ENCODE peak calls at places on chromosomes 1 and 21, in four cellular contexts. One of them, this sample, is unnamed.

GRCh38 chr1:108565081-108565480 is 5.2 kb downstream of the EEIG2 start:
- DNase-seq in astrocyte of the spinal cord: no peak
- DNase-seq in epithelial cell of esophagus: no peak
- DNase-seq in IMR-90: no peak
- DNase-seq in this sample: no peak

GRCh38 chr1:38651669-38652068 is 207.9 kb downstream of the RRAGC start:
- DNase-seq in astrocyte of the spinal cord: no peak
- DNase-seq in epithelial cell of esophagus: peak; percentile 51
- DNase-seq in IMR-90: no peak
- DNase-seq in this sample: no peak

GRCh38 chr1:23793018-23793781 is 2.3 kb downstream of the LYPLA2 start:
- DNase-seq in astrocyte of the spinal cord: peak; percentile 72
- DNase-seq in epithelial cell of esophagus: peak; percentile 59
- DNase-seq in IMR-90: no peak
- DNase-seq in this sample: peak; percentile 35

GRCh38 chr1:96643519-96643918 is 78.1 kb upstream of the PTBP2 start:
- DNase-seq in astrocyte of the spinal cord: no peak
- DNase-seq in epithelial cell of esophagus: peak; percentile 20
- DNase-seq in IMR-90: no peak
- DNase-seq in this sample: no peak

GRCh38 chr1:208189183-208189582 is 55.0 kb downstream of the PLXNA2 start:
- DNase-seq in astrocyte of the spinal cord: no peak
- DNase-seq in epithelial cell of esophagus: no peak
- DNase-seq in IMR-90: no peak
- DNase-seq in this sample: no peak

GRCh38 chr1:210770396-210770984 is 363.5 kb downstream of the KCNH1 start:
- DNase-seq in astrocyte of the spinal cord: no peak
- DNase-seq in epithelial cell of esophagus: no peak
- DNase-seq in IMR-90: no peak
- DNase-seq in this sample: no peak

GRCh38 chr1:176601358-176601757 is 138.4 kb downstream of the PAPPA2 start:
- DNase-seq in astrocyte of the spinal cord: no peak
- DNase-seq in epithelial cell of esophagus: no peak
- DNase-seq in IMR-90: no peak
- DNase-seq in this sample: peak; percentile 97

GRCh38 chr1:43048601-43049011 is 89.9 kb upstream of the SLC2A1 start:
- DNase-seq in astrocyte of the spinal cord: no peak
- DNase-seq in epithelial cell of esophagus: peak; percentile 97
- DNase-seq in IMR-90: no peak
- DNase-seq in this sample: no peak

GRCh38 chr1:200530551-200531261 is 89.8 kb downstream of the KIF14 start:
- DNase-seq in astrocyte of the spinal cord: no peak
- DNase-seq in epithelial cell of esophagus: no peak
- DNase-seq in IMR-90: no peak
- DNase-seq in this sample: no peak

GRCh38 chr1:75099581-75099980 is 34.6 kb upstream of the LHX8 start:
- DNase-seq in astrocyte of the spinal cord: no peak
- DNase-seq in epithelial cell of esophagus: no peak
- DNase-seq in IMR-90: no peak
- DNase-seq in this sample: no peak

GRCh38 chr1:48263042-48263441 is 40.5 kb downstream of the SLC5A9 start:
- DNase-seq in astrocyte of the spinal cord: no peak
- DNase-seq in epithelial cell of esophagus: no peak
- DNase-seq in IMR-90: no peak
- DNase-seq in this sample: peak; percentile 9

GRCh38 chr1:185969524-185969991 is 235.4 kb downstream of the HMCN1 start:
- DNase-seq in astrocyte of the spinal cord: peak; percentile 46
- DNase-seq in epithelial cell of esophagus: no peak
- DNase-seq in IMR-90: peak; percentile 6
- DNase-seq in this sample: peak; percentile 81

GRCh38 chr1:235047331-235047871 is 81.2 kb downstream of the TOMM20 start:
- DNase-seq in astrocyte of the spinal cord: peak; percentile 39
- DNase-seq in epithelial cell of esophagus: no peak
- DNase-seq in IMR-90: no peak
- DNase-seq in this sample: no peak

GRCh38 chr1:107413951-107414350 is 273.1 kb downstream of the NTNG1 start:
- DNase-seq in astrocyte of the spinal cord: no peak
- DNase-seq in epithelial cell of esophagus: peak; percentile 17
- DNase-seq in IMR-90: no peak
- DNase-seq in this sample: no peak

GRCh38 chr1:103160281-103160680 is 52.0 kb upstream of the COL11A1 start:
- DNase-seq in astrocyte of the spinal cord: peak; percentile 38
- DNase-seq in epithelial cell of esophagus: no peak
- DNase-seq in IMR-90: peak; percentile 18
- DNase-seq in this sample: no peak

GRCh38 chr1:149848811-149849210 is 50.6 kb upstream of the BOLA1 start:
- DNase-seq in astrocyte of the spinal cord: peak; percentile 10
- DNase-seq in epithelial cell of esophagus: peak; percentile 10
- DNase-seq in IMR-90: no peak
- DNase-seq in this sample: no peak

GRCh38 chr1:239952348-239953307 is 139.1 kb upstream of the FMN2 start:
- DNase-seq in astrocyte of the spinal cord: no peak
- DNase-seq in epithelial cell of esophagus: no peak
- DNase-seq in IMR-90: no peak
- DNase-seq in this sample: no peak

GRCh38 chr1:205570796-205571537 is 60.8 kb downstream of the ELK4 start:
- DNase-seq in astrocyte of the spinal cord: no peak
- DNase-seq in epithelial cell of esophagus: peak; percentile 74
- DNase-seq in IMR-90: no peak
- DNase-seq in this sample: no peak

GRCh38 chr1:211469938-211470529 is 21.9 kb downstream of the RD3 start:
- DNase-seq in astrocyte of the spinal cord: peak; percentile 72
- DNase-seq in epithelial cell of esophagus: peak; percentile 77
- DNase-seq in IMR-90: peak; percentile 64
- DNase-seq in this sample: peak; percentile 71

GRCh38 chr1:196387766-196388165 is 220.5 kb downstream of the KCNT2 start:
- DNase-seq in astrocyte of the spinal cord: peak; percentile 61
- DNase-seq in epithelial cell of esophagus: no peak
- DNase-seq in IMR-90: peak; percentile 27
- DNase-seq in this sample: peak; percentile 39

GRCh38 chr1:170063109-170063826 is 11.2 kb downstream of the KIFAP3 start:
- DNase-seq in astrocyte of the spinal cord: no peak
- DNase-seq in epithelial cell of esophagus: peak; percentile 91
- DNase-seq in IMR-90: peak; percentile 26
- DNase-seq in this sample: peak; percentile 21

GRCh38 chr1:198018529-198018928 is 101.4 kb downstream of the LHX9 start:
- DNase-seq in astrocyte of the spinal cord: peak; percentile 83
- DNase-seq in epithelial cell of esophagus: peak; percentile 100
- DNase-seq in IMR-90: peak; percentile 93
- DNase-seq in this sample: peak; percentile 21

GRCh38 chr21:37828515-37828914 is 87.7 kb downstream of the KCNJ6 start:
- DNase-seq in astrocyte of the spinal cord: no peak
- DNase-seq in epithelial cell of esophagus: no peak
- DNase-seq in IMR-90: no peak
- DNase-seq in this sample: no peak

GRCh38 chr1:3067671-3068399 is 1.2 kb upstream of the PRDM16 start:
- DNase-seq in astrocyte of the spinal cord: no peak
- DNase-seq in epithelial cell of esophagus: no peak
- DNase-seq in IMR-90: no peak
- DNase-seq in this sample: no peak

GRCh38 chr1:210397252-210397651 is 68.5 kb downstream of the HHAT start:
- DNase-seq in astrocyte of the spinal cord: peak; percentile 71
- DNase-seq in epithelial cell of esophagus: no peak
- DNase-seq in IMR-90: peak; percentile 59
- DNase-seq in this sample: peak; percentile 34

GRCh38 chr1:179663810-179664209 is 72.2 kb downstream of the TDRD5 start:
- DNase-seq in astrocyte of the spinal cord: no peak
- DNase-seq in epithelial cell of esophagus: no peak
- DNase-seq in IMR-90: no peak
- DNase-seq in this sample: no peak

GRCh38 chr1:162973381-162973795 is 95.8 kb upstream of the RGS4 start:
- DNase-seq in astrocyte of the spinal cord: peak; percentile 95
- DNase-seq in epithelial cell of esophagus: peak; percentile 30
- DNase-seq in IMR-90: peak; percentile 90
- DNase-seq in this sample: peak; percentile 95

GRCh38 chr21:41877901-41878830 is 978 bp downstream of the PRDM15 start:
- DNase-seq in astrocyte of the spinal cord: peak; percentile 73
- DNase-seq in epithelial cell of esophagus: peak; percentile 39
- DNase-seq in IMR-90: peak; percentile 75
- DNase-seq in this sample: peak; percentile 72

GRCh38 chr1:86706018-86706417 is 1.6 kb downstream of the SH3GLB1 start:
- DNase-seq in astrocyte of the spinal cord: no peak
- DNase-seq in epithelial cell of esophagus: peak; percentile 14
- DNase-seq in IMR-90: no peak
- DNase-seq in this sample: no peak

GRCh38 chr1:33721416-33721815 is 142.5 kb upstream of the HMGB4 start:
- DNase-seq in astrocyte of the spinal cord: no peak
- DNase-seq in epithelial cell of esophagus: no peak
- DNase-seq in IMR-90: no peak
- DNase-seq in this sample: no peak

GRCh38 chr1:9835758-9836631 is 12.2 kb upstream of the CLSTN1 start:
- DNase-seq in astrocyte of the spinal cord: peak; percentile 23
- DNase-seq in epithelial cell of esophagus: peak; percentile 66
- DNase-seq in IMR-90: peak; percentile 13
- DNase-seq in this sample: no peak

GRCh38 chr1:19644761-19645543 is 841 bp downstream of the NBL1 start:
- DNase-seq in astrocyte of the spinal cord: no peak
- DNase-seq in epithelial cell of esophagus: no peak
- DNase-seq in IMR-90: no peak
- DNase-seq in this sample: no peak

GRCh38 chr1:226654046-226654445 is 85.0 kb downstream of the ITPKB start:
- DNase-seq in astrocyte of the spinal cord: peak; percentile 67
- DNase-seq in epithelial cell of esophagus: no peak
- DNase-seq in IMR-90: peak; percentile 54
- DNase-seq in this sample: peak; percentile 60

GRCh38 chr1:10170362-10170665 is 40.1 kb upstream of the KIF1B start:
- DNase-seq in astrocyte of the spinal cord: peak; percentile 12
- DNase-seq in epithelial cell of esophagus: peak; percentile 64
- DNase-seq in IMR-90: peak; percentile 28
- DNase-seq in this sample: no peak

GRCh38 chr1:54952950-54953718 is 27.3 kb upstream of the TMEM61 start:
- DNase-seq in astrocyte of the spinal cord: peak; percentile 38
- DNase-seq in epithelial cell of esophagus: no peak
- DNase-seq in IMR-90: peak; percentile 42
- DNase-seq in this sample: no peak

GRCh38 chr1:50970927-50971582 is 1.0 kb downstream of the CDKN2C start:
- DNase-seq in astrocyte of the spinal cord: peak; percentile 35
- DNase-seq in epithelial cell of esophagus: no peak
- DNase-seq in IMR-90: no peak
- DNase-seq in this sample: peak; percentile 52

GRCh38 chr1:3785045-3785444 is 11.3 kb downstream of the LRRC47 start:
- DNase-seq in astrocyte of the spinal cord: no peak
- DNase-seq in epithelial cell of esophagus: no peak
- DNase-seq in IMR-90: no peak
- DNase-seq in this sample: no peak

DNA sequence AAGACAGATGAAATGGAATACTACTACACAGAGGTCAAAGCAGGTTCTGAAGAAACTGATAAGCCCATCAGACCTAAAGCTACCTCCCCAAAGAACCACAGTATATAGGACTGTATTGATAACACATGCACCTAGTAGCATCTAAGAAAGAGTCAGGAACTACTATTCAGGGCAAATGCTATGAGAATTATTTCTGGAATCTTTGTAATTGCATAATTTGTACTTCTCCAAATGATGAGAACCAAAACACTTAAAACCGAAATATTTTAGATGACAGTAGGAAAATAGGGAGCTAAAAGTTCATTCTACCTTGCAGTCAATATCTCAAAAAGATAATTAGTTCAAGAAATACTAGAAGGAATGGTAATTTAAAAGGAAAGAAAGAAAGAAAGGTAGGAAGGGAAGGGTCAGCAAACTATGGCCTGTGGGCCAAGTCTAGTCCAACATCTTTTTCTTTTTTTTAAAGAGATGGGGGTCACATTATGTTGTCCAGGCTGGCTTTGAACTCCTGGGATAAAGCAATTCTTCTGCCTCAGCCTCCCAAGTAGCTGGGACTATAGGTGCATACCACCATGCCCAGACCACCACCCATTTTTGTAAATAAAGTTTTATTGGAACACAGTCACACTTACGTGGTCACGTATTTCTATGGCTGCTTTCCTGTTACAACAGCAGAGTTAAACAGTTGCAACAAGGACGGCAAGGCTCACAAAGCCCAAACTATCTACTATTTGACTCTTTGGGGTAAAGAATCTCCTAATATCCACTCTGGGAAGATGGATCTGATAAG is 24.0 kb downstream of the EGLN1 start:
- DNase-seq in astrocyte of the spinal cord: no peak
- DNase-seq in epithelial cell of esophagus: no peak
- DNase-seq in IMR-90: no peak
- DNase-seq in this sample: no peak
- H3K4me3 ChIP-seq in astrocyte of the spinal cord: no peak overlapping the region
- H3K4me3 ChIP-seq in epithelial cell of esophagus: no peak overlapping the region
- H3K4me3 ChIP-seq in IMR-90: no peak overlapping the region
- H3K4me3 ChIP-seq in this sample: no peak overlapping the region

GRCh38 chr1:30110826-30111225 is 612.6 kb downstream of the MATN1 start:
- DNase-seq in astrocyte of the spinal cord: no peak
- DNase-seq in epithelial cell of esophagus: no peak
- DNase-seq in IMR-90: no peak
- DNase-seq in this sample: no peak
- TF ChIP-seq CTCF in astrocyte of the spinal cord: no peak
- TF ChIP-seq CTCF in epithelial cell of esophagus: no peak
- TF ChIP-seq CTCF in IMR-90: no peak
- TF ChIP-seq CTCF in this sample: no peak

GRCh38 chr1:28883242-28883616 is 31.1 kb upstream of the EPB41 start:
- DNase-seq in astrocyte of the spinal cord: no peak
- DNase-seq in epithelial cell of esophagus: no peak
- DNase-seq in IMR-90: no peak
- DNase-seq in this sample: no peak
- H3K4me3 ChIP-seq in astrocyte of the spinal cord: no peak overlapping the region
- H3K4me3 ChIP-seq in epithelial cell of esophagus: no peak overlapping the region
- H3K4me3 ChIP-seq in IMR-90: no peak overlapping the region
- H3K4me3 ChIP-seq in this sample: no peak overlapping the region

GRCh38 chr1:192442736-192443135 is 125.9 kb downstream of the RGS21 start:
- DNase-seq in astrocyte of the spinal cord: no peak
- DNase-seq in epithelial cell of esophagus: no peak
- DNase-seq in IMR-90: peak; percentile 13
- DNase-seq in this sample: peak; percentile 12
- TF ChIP-seq CTCF in astrocyte of the spinal cord: no peak
- TF ChIP-seq CTCF in epithelial cell of esophagus: no peak
- TF ChIP-seq CTCF in IMR-90: no peak
- TF ChIP-seq CTCF in this sample: no peak